ENCODE peak calls at places on chromosomes 13 and 19, in five cellular contexts. D is fibroblast of lung, L is BJ, R is psoas muscle, V is PC-3. K is an unnamed sample.
A peak's percentile ranks its signal among the peaks of the same experiment; 100 is the strongest.

GRCh38 chr13:54657588-54657987 is 1629.0 kb downstream of the OLFM4 start:
- DNase-seq in D (no peak), L (no peak), R (no peak), V (no peak), K (no peak)

GRCh38 chr13:39749528-39749927 is 94.1 kb downstream of the COG6 start:
- DNase-seq in D (no peak), L (no peak), R (no peak), V (no peak), K (no peak)

GRCh38 chr19:5144545-5145179 is 175.7 kb downstream of the KDM4B start:
- DNase-seq in D (no peak), L (no peak), R (peak; percentile 19), V (no peak), K (no peak)

GRCh38 chr13:61770697-61771096 is 355.0 kb upstream of the PCDH20 start:
- DNase-seq in D (no peak), L (no peak), R (no peak), V (no peak), K (no peak)

GRCh38 chr19:38713227-38713649 is 31.0 kb downstream of the CAPN12 start:
- DNase-seq in D (peak; percentile 95), L (no peak), R (peak; percentile 94), V (no peak), K (no peak)

GRCh38 chr13:27943951-27944350 is 24.2 kb downstream of the PDX1 start:
- DNase-seq in D (no peak), L (no peak), R (no peak), V (no peak), K (no peak)

GRCh38 chr13:29536853-29537252 is 58.6 kb downstream of the SLC7A1 start:
- DNase-seq in D (no peak), L (no peak), R (no peak), V (no peak), K (no peak)

GRCh38 chr13:110711778-110712070 is 1.8 kb upstream of the ING1 start:
- DNase-seq in D (peak; percentile 25), L (no peak), R (no peak), V (no peak), K (peak; percentile 23)

GRCh38 chr13:80706164-80706471 is 365.2 kb upstream of the SPRY2 start:
- DNase-seq in D (no peak), L (no peak), R (no peak), V (no peak), K (no peak)

GRCh38 chr13:77874406-77874805 is 44.2 kb downstream of the EDNRB start:
- DNase-seq in D (peak; percentile 80), L (no peak), R (no peak), V (peak; percentile 59), K (peak; percentile 33)

GRCh38 chr19:35006342-35006998 is 6.3 kb downstream of the GRAMD1A start:
- DNase-seq in D (peak; percentile 63), L (no peak), R (no peak), V (peak; percentile 93), K (peak; percentile 88)

GRCh38 chr13:64314286-64314685 is 2898.6 kb upstream of the PCDH20 start:
- DNase-seq in D (peak; percentile 40), L (peak; percentile 9), R (no peak), V (peak; percentile 74), K (no peak)

GRCh38 chr19:30898353-30899103 is 450.7 kb downstream of the TSHZ3 start:
- DNase-seq in D (no peak), L (no peak), R (no peak), V (no peak), K (no peak)

GRCh38 chr13:77022341-77022740 is 4.6 kb downstream of the FBXL3 start:
- DNase-seq in D (no peak), L (no peak), R (no peak), V (no peak), K (peak; percentile 40)

GRCh38 chr19:6738726-6739389 is 622 bp upstream of the TRIP10 start:
- DNase-seq in D (no peak), L (no peak), R (peak; percentile 86), V (no peak), K (no peak)

GRCh38 chr13:99269627-99270252 is 11.6 kb upstream of the GPR18 start:
- DNase-seq in D (peak; percentile 81), L (no peak), R (no peak), V (peak; percentile 48), K (peak; percentile 53)

GRCh38 chr19:38004505-38005223 is 97.7 kb downstream of the SIPA1L3 start:
- DNase-seq in D (peak; percentile 97), L (peak; percentile 95), R (peak; percentile 87), V (peak; percentile 72), K (peak; percentile 95)

GRCh38 chr13:60583911-60584753 is 187.1 kb downstream of the TDRD3 start:
- DNase-seq in D (peak; percentile 58), L (no peak), R (no peak), V (peak; percentile 26), K (peak; percentile 27)

GRCh38 chr19:17854061-17854460 is 5.6 kb upstream of the RPL18A start:
- DNase-seq in D (no peak), L (no peak), R (no peak), V (no peak), K (no peak)

GRCh38 chr19:57192064-57192395 is 730 bp downstream of the ZNF264 start:
- DNase-seq in D (no peak), L (no peak), R (no peak), V (peak; percentile 6), K (no peak)

GRCh38 chr13:29507356-29507755 is 88.1 kb downstream of the SLC7A1 start:
- DNase-seq in D (no peak), L (no peak), R (peak; percentile 41), V (no peak), K (no peak)

GRCh38 chr19:50173144-50173543 is 10.1 kb upstream of the IZUMO2 start:
- DNase-seq in D (no peak), L (no peak), R (no peak), V (peak; percentile 40), K (no peak)

GRCh38 chr19:45874620-45874966 is 10.5 kb downstream of the FOXA3 start:
- DNase-seq in D (no peak), L (no peak), R (no peak), V (no peak), K (no peak)

GRCh38 chr19:45873219-45873772 is 9.2 kb downstream of the FOXA3 start:
- DNase-seq in D (no peak), L (no peak), R (no peak), V (no peak), K (no peak)

GRCh38 chr19:45878043-45878794 is 7.7 kb downstream of the IRF2BP1 start:
- DNase-seq in D (no peak), L (no peak), R (no peak), V (peak; percentile 12), K (no peak)

GRCh38 chr19:45876411-45877197 is 9.3 kb downstream of the IRF2BP1 start:
- DNase-seq in D (peak; percentile 22), L (no peak), R (peak; percentile 54), V (no peak), K (no peak)

GRCh38 chr19:45876161-45876410 is 9.9 kb downstream of the IRF2BP1 start:
- DNase-seq in D (no peak), L (no peak), R (no peak), V (no peak), K (no peak)
- H3K4me3 ChIP-seq in D (no peak overlapping the region), L (no peak overlapping the region), R (no peak overlapping the region), V (no peak overlapping the region), K (no peak overlapping the region)

GRCh38 chr19:15902254-15902653 is 4.4 kb upstream of the CYP4F2 start:
- DNase-seq in D (no peak), L (no peak), R (no peak), V (no peak), K (no peak)
- H3K27me3 ChIP-seq in D (no peaks in the 10 kb centered on the region), L (no peaks in the 10 kb centered on the region), R (peaks cover 4% of the 10 kb centered on the region), V (peaks cover 15% of the 10 kb centered on the region), K (no peaks in the 10 kb centered on the region)

GRCh38 chr19:3479819-3480215 is 508 bp downstream of the SMIM24 start:
- DNase-seq in D (no peak), L (no peak), R (no peak), V (no peak), K (no peak)
- H3K4me3 ChIP-seq in D (no peak overlapping the region), L (no peak overlapping the region), R (no peak overlapping the region), V (no peak overlapping the region), K (no peak overlapping the region)

GRCh38 chr13:85191996-85192395 is 607.2 kb downstream of the SLITRK6 start:
- DNase-seq in D (no peak), L (no peak), R (no peak), V (no peak), K (no peak)

GRCh38 chr13:85197431-85197830 is 601.8 kb downstream of the SLITRK6 start:
- DNase-seq in D (no peak), L (no peak), R (no peak), V (no peak), K (no peak)

DNA sequence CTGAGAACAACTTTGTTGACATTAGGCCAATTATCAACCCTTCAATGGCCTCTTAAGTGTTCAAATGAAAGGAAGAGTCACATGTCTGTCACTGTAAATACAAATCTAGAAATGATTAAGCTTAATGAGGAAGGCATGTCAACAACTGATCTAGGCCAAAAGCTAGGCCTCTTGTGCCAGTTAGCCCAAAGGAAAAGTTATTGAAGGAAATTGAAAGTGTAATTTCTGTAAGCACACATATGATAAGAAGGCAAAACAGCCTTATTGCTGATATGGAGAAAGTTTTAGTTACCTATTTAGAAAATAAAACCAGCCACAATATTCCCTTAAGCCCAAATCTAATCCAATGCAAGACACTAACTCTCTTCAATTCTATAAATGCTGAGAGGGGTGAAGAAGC is 604.7 kb downstream of the SLITRK6 start:
- DNase-seq in D (no peak), L (no peak), R (no peak), V (no peak), K (no peak)
- H3K27me3 ChIP-seq in D (no peaks in the 10 kb centered on the region), L (no peaks in the 10 kb centered on the region), R (no peaks in the 10 kb centered on the region), V (no peaks in the 10 kb centered on the region), K (no peaks in the 10 kb centered on the region)

DNA sequence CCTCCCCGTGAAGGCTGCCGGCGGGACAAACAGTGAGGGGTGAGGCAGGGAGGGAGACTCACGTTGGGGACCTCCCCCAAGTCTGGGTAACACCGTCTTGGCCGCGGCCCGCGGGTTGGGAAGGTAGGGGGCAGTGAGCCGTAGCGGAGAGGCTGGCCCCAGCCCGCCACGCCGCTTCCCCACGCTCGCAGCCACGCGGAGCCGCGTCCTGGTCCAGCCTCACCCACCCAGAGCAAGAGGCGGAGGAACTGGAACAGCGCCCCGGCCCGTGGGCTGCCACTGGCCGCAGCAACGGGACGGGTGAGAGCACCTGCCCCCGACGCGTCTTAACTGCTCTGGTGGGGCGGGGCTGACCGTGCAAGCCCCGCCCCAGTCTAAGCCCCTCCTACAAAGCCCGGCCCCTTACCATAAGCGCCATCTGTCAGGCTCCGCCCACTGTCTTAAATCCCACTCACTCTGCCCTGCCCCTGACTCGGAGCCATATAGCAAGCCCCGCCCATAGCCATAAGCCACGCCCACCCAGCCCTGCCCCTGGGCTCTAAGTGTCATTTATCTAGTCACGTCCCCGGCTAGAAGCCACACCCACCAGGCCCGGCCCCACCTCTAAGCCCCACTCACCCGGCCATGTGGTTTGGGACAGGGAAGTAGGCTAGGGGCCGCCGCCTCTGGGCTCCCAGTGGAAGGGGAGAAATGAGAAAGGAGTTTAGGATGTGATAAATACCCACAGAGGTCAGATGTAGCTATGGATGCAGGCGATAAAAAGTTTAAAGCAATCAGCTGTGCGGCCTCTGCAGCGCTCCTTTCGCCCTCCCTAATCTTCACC is 2.1 kb upstream of the CCL25 start:
- DNase-seq in D (peak; percentile 73), L (peak; percentile 5), R (peak; percentile 86), V (peak; percentile 88), K (peak; percentile 42)
- H3K4me3 ChIP-seq in D (no peak overlapping the region), L (no peak overlapping the region), R (peak overlapping the region; percentile 33), V (peak overlapping the region; percentile 27), K (no peak overlapping the region)